ENCODE peak calls at places on chromosomes 3 and 15, in seven cellular contexts. F is astrocyte, K is cardiac septum, Q is foreskin fibroblast, L is uterus, W is left lobe of liver, E is ovary. S is an unnamed sample.
A peak's percentile ranks its signal among the peaks of the same experiment; 100 is the strongest.

GRCh38 chr15:47513496-47513895 is 203.8 kb upstream of the SEMA6D start:
- DNase-seq in F (no peak), K (no peak), Q (no peak), L (no peak), W (no peak), E (no peak), S (no peak)

GRCh38 chr3:124600765-124601164 is 129.5 kb upstream of the UMPS start:
- DNase-seq in F (peak; percentile 44), K (no peak), Q (no peak), L (no peak), W (no peak), E (no peak), S (no peak)

GRCh38 chr3:110381992-110382391 is 689.6 kb upstream of the NECTIN3 start:
- DNase-seq in F (no peak), K (no peak), Q (peak; percentile 17), L (no peak), W (peak; percentile 51), E (no peak), S (peak; percentile 3)

GRCh38 chr3:158105124-158105709 is 1.0 kb downstream of the SHOX2 start:
- DNase-seq in F (no peak), K (no peak), Q (no peak), L (peak; percentile 14), W (no peak), E (no peak), S (peak; percentile 63)

GRCh38 chr3:123401836-123402530 is 46.9 kb downstream of the ADCY5 start:
- DNase-seq in F (no peak), K (peak; percentile 87), Q (no peak), L (no peak), W (no peak), E (no peak), S (no peak)

GRCh38 chr3:30679045-30679444 is 72.6 kb downstream of the TGFBR2 start:
- DNase-seq in F (no peak), K (no peak), Q (no peak), L (no peak), W (no peak), E (no peak), S (no peak)

GRCh38 chr15:33840615-33841014 is 127.7 kb upstream of the CHRM5 start:
- DNase-seq in F (no peak), K (no peak), Q (no peak), L (no peak), W (no peak), E (no peak), S (no peak)

GRCh38 chr3:115901008-115901407 is 277.7 kb downstream of the GAP43 start:
- DNase-seq in F (no peak), K (no peak), Q (no peak), L (no peak), W (no peak), E (no peak), S (no peak)

GRCh38 chr3:123880998-123881561 is 3.1 kb downstream of the MYLK start:
- DNase-seq in F (peak; percentile 42), K (no peak), Q (peak; percentile 55), L (no peak), W (no peak), E (no peak), S (peak; percentile 52)

GRCh38 chr3:134378384-134378783 is 4.1 kb upstream of the AMOTL2 start:
- DNase-seq in F (no peak), K (peak; percentile 75), Q (no peak), L (no peak), W (peak; percentile 70), E (peak; percentile 42), S (no peak)

GRCh38 chr3:117526485-117527079 is 817.0 kb downstream of the TUSC7 start:
- DNase-seq in F (no peak), K (no peak), Q (peak; percentile 20), L (no peak), W (no peak), E (peak; percentile 27), S (peak; percentile 22)

GRCh38 chr3:187739561-187740445 is 5.5 kb downstream of the BCL6 start:
- DNase-seq in F (peak; percentile 92), K (peak; percentile 91), Q (peak; percentile 86), L (peak; percentile 95), W (peak; percentile 79), E (peak; percentile 88), S (peak; percentile 92)

GRCh38 chr3:35946857-35947514 is 307.7 kb downstream of the ARPP21 start:
- DNase-seq in F (no peak), K (no peak), Q (no peak), L (no peak), W (no peak), E (no peak), S (no peak)

GRCh38 chr15:49428392-49429095 is 5.5 kb downstream of the FGF7 start:
- DNase-seq in F (peak; percentile 27), K (no peak), Q (peak; percentile 67), L (no peak), W (peak; percentile 45), E (no peak), S (peak; percentile 94)

GRCh38 chr3:171347017-171347979 is 112.9 kb downstream of the TNIK start:
- DNase-seq in F (peak; percentile 78), K (no peak), Q (peak; percentile 25), L (no peak), W (no peak), E (no peak), S (no peak)

GRCh38 chr3:148820885-148821284 is 6.7 kb upstream of the CPB1 start:
- DNase-seq in F (no peak), K (no peak), Q (no peak), L (no peak), W (no peak), E (no peak), S (no peak)

GRCh38 chr3:29064085-29064484 is 216.8 kb upstream of the RBMS3 start:
- DNase-seq in F (peak; percentile 94), K (no peak), Q (peak; percentile 67), L (no peak), W (no peak), E (no peak), S (peak; percentile 48)

GRCh38 chr3:80750637-80751036 is 982.8 kb upstream of the ROBO1 start:
- DNase-seq in F (peak; percentile 3), K (no peak), Q (no peak), L (no peak), W (no peak), E (no peak), S (no peak)

GRCh38 chr3:180947761-180948390 is 35.4 kb downstream of the FXR1 start:
- DNase-seq in F (no peak), K (no peak), Q (no peak), L (no peak), W (no peak), E (no peak), S (no peak)

GRCh38 chr3:144879701-144880100 is 908.1 kb downstream of the DIPK2A start:
- DNase-seq in F (no peak), K (no peak), Q (no peak), L (no peak), W (no peak), E (no peak), S (peak; percentile 11)

GRCh38 chr3:83248454-83248853 is 1487.0 kb upstream of the GBE1 start:
- DNase-seq in F (no peak), K (no peak), Q (no peak), L (no peak), W (no peak), E (no peak), S (no peak)

GRCh38 chr3:114126461-114126860 is 52.4 kb downstream of the DRD3 start:
- DNase-seq in F (no peak), K (no peak), Q (no peak), L (no peak), W (no peak), E (no peak), S (no peak)

GRCh38 chr15:51260262-51260661 is 78.1 kb downstream of the CYP19A1 start:
- DNase-seq in F (peak; percentile 49), K (no peak), Q (peak; percentile 82), L (no peak), W (no peak), E (no peak), S (peak; percentile 72)

GRCh38 chr3:190182418-190183043 is 61.8 kb upstream of the P3H2 start:
- DNase-seq in F (peak; percentile 68), K (no peak), Q (no peak), L (no peak), W (no peak), E (no peak), S (peak; percentile 2)

S was measured in fibroblast of gingiva.